ENCODE peak calls at places on chromosomes 16 and 17, in four cellular contexts. M is lower lobe of right lung, Z is breast epithelium, K is cardiac fibroblast. S is an unnamed sample.
A peak's percentile ranks its signal among the peaks of the same experiment; 100 is the strongest.

GRCh38 chr17:81865733-81866439 is 5.3 kb downstream of the ARHGDIA start:
- DNase-seq in Z (no peak), M (no peak), K (peak; percentile 46), S (no peak)

GRCh38 chr17:17435323-17435722 is 41.5 kb upstream of the MED9 start:
- DNase-seq in Z (no peak), K (peak; percentile 84), M (peak; percentile 14), S (no peak)

GRCh38 chr17:33955461-33955860 is 299.6 kb upstream of the CCL2 start:
- DNase-seq in M (no peak), K (no peak), Z (no peak), S (no peak)

GRCh38 chr16:88500255-88500661 is 47.2 kb downstream of the ZFPM1 start:
- DNase-seq in M (no peak), Z (no peak), K (no peak), S (no peak)

GRCh38 chr17:48055531-48056245 is 7.5 kb downstream of the NFE2L1 start:
- DNase-seq in K (peak; percentile 92), Z (no peak), M (no peak), S (peak; percentile 75)

GRCh38 chr17:75525806-75526554 is 483 bp downstream of the LLGL2 start:
- DNase-seq in Z (no peak), M (no peak), K (no peak), S (no peak)

GRCh38 chr16:79211581-79211980 is 389.0 kb downstream of the MAF start:
- DNase-seq in M (no peak), K (no peak), Z (no peak), S (no peak)

GRCh38 chr17:35898283-35899070 is 18.3 kb upstream of the CCL5 start:
- DNase-seq in K (no peak), Z (no peak), M (peak; percentile 55), S (no peak)

GRCh38 chr16:77236063-77236511 is 36.9 kb downstream of the SYCE1L start:
- DNase-seq in K (peak; percentile 85), M (peak; percentile 88), Z (peak; percentile 90), S (peak; percentile 81)

GRCh38 chr17:15444805-15445204 is 22.6 kb downstream of the CDRT4 start:
- DNase-seq in K (no peak), Z (no peak), M (no peak), S (no peak)

GRCh38 chr16:49602201-49603041 is 228.8 kb downstream of the C16orf78 start:
- DNase-seq in K (no peak), Z (no peak), M (no peak), S (no peak)

GRCh38 chr17:34635876-34636275 is 56.5 kb downstream of the TMEM132E start:
- DNase-seq in M (peak; percentile 35), K (no peak), Z (no peak), S (no peak)

GRCh38 chr16:62625291-62625690 is 589.1 kb upstream of the CDH8 start:
- DNase-seq in Z (no peak), K (no peak), M (no peak), S (no peak)

GRCh38 chr16:25613931-25614330 is 77.8 kb upstream of the HS3ST4 start:
- DNase-seq in M (no peak), Z (no peak), K (no peak), S (no peak)

GRCh38 chr17:56806949-56807348 is 26.8 kb downstream of the C17orf67 start:
- DNase-seq in Z (no peak), M (no peak), K (no peak), S (no peak)

GRCh38 chr17:63170795-63171194 is 204.8 kb downstream of the TANC2 start:
- DNase-seq in K (no peak), Z (no peak), M (no peak), S (no peak)

GRCh38 chr16:57283214-57283955 is 1.1 kb downstream of the PLLP start:
- DNase-seq in K (no peak), M (peak; percentile 62), Z (no peak), S (no peak)

GRCh38 chr16:14148569-14148968 is 77.5 kb downstream of the MRTFB start:
- DNase-seq in M (no peak), K (peak; percentile 73), Z (no peak), S (no peak)

GRCh38 chr16:56212144-56212543 is 20.9 kb downstream of the GNAO1 start:
- DNase-seq in K (no peak), M (no peak), Z (no peak), S (no peak)

GRCh38 chr16:80437707-80438106 is 103.1 kb upstream of the DYNLRB2 start:
- DNase-seq in Z (no peak), K (no peak), M (no peak), S (no peak)

GRCh38 chr17:17325228-17325627 is 22.1 kb downstream of the NT5M start:
- DNase-seq in Z (peak; percentile 42), M (peak; percentile 34), K (no peak), S (no peak)

GRCh38 chr17:16486373-16487250 is 5.4 kb downstream of the LRRC75A start:
- DNase-seq in Z (peak; percentile 97), K (peak; percentile 60), M (peak; percentile 89), S (no peak)

GRCh38 chr17:17124341-17124740 is 81.8 kb downstream of the PLD6 start:
- DNase-seq in Z (no peak), K (no peak), M (no peak), S (no peak)

GRCh38 chr17:41863074-41863843 is 2.0 kb downstream of the KLHL11 start:
- DNase-seq in M (no peak), K (no peak), Z (no peak), S (no peak)

GRCh38 chr17:3894927-3895343 is 2.1 kb upstream of the CAMKK1 start:
- DNase-seq in Z (peak; percentile 62), K (peak; percentile 41), M (peak; percentile 70), S (no peak)

GRCh38 chr16:23757937-23758619 is 3.3 kb downstream of the CHP2 start:
- DNase-seq in Z (no peak), M (no peak), K (no peak), S (no peak)

GRCh38 chr16:16025214-16025968 is 76.0 kb downstream of the ABCC1 start:
- DNase-seq in M (no peak), K (peak; percentile 93), Z (peak; percentile 58), S (peak; percentile 77)

GRCh38 chr17:74362811-74363498 is 1.3 kb upstream of the BTBD17 start:
- DNase-seq in M (no peak), K (no peak), Z (no peak), S (no peak)

GRCh38 chr17:64085650-64086005 is 44.3 kb downstream of the ERN1 start:
- DNase-seq in M (no peak), K (no peak), Z (no peak), S (no peak)

GRCh38 chr16:4944333-4945281 is 7.7 kb upstream of the PPL start:
- DNase-seq in K (peak; percentile 98), Z (peak; percentile 96), M (peak; percentile 91), S (no peak)

GRCh38 chr17:12853921-12854320 is 64.6 kb downstream of the ARHGAP44 start:
- DNase-seq in M (no peak), K (no peak), Z (no peak), S (no peak)

GRCh38 chr16:14475370-14476139 is 154.5 kb downstream of the PARN start:
- DNase-seq in K (peak; percentile 24), Z (no peak), M (no peak), S (no peak)

GRCh38 chr16:9099131-9099625 is 7.7 kb downstream of the HAPSTR1 start:
- DNase-seq in Z (no peak), M (peak; percentile 71), K (peak; percentile 83), S (peak; percentile 27)

DNA sequence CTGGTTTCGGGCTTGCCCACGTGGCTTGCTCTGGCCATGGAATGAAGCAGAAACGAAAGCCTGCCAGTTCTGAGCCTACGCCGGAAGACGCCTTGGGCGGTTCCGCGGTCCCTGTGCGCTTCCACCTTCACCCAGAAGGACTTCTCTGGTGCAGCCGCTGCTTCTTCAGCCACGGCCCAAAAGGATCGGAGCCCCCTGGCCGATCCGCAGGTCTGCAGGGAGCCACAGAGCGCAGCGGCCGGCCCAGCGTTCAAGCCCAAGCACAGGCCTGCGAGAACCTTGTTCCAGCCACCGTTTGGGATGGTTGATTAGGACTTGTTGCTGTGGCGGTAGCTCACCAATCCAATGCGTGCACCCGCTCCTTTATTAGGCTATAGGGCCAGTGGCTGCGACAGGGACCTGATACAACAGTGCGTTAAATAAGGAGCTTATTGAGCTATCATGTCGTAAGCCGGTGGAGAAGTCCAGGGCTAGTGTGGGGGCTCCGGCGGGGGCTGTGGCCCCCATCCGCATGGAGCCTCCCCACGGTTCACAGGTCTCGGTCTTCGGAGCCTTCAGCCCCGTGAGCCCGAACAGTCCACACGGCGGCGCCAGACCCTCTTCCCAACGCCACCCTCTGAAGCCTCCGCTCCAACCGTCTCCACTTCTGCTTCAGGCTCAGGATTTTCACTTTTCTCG is 10.2 kb upstream of the MPP2 start:
- DNase-seq in M (peak; percentile 65), Z (no peak), K (peak; percentile 44), S (peak; percentile 51)
- TF ChIP-seq CTCF in M (peak; percentile 52), Z (no peak), K (peak; percentile 71), S (peak; percentile 26)

GRCh38 chr16:87420401-87421368 is 28.5 kb downstream of the MAP1LC3B start:
- DNase-seq in M (no peak), K (no peak), Z (no peak), S (no peak)
- TF ChIP-seq CTCF in M (no peak), K (peak; percentile 17), Z (no peak), S (no peak)

GRCh38 chr17:59607817-59608403 is 11.8 kb upstream of the CLTC start:
- DNase-seq in Z (no peak), K (peak; percentile 35), M (no peak), S (no peak)
- TF ChIP-seq CTCF in Z (no peak), K (peak; percentile 15), M (peak; percentile 30), S (no peak)

GRCh38 chr17:80510132-80510531 is 33.7 kb upstream of the NPTX1 start:
- DNase-seq in K (no peak), Z (no peak), M (no peak), S (no peak)

GRCh38 chr17:80513201-80513600 is 31.4 kb upstream of the RPTOR start:
- DNase-seq in K (no peak), M (no peak), Z (no peak), S (no peak)

GRCh38 chr17:80510772-80511171 is 33.9 kb upstream of the RPTOR start:
- DNase-seq in Z (no peak), M (no peak), K (no peak), S (no peak)

GRCh38 chr17:80512233-80512632 is 32.4 kb upstream of the RPTOR start:
- DNase-seq in K (peak; percentile 81), M (no peak), Z (no peak), S (no peak)

GRCh38 chr17:80511222-80512180 is 33.1 kb upstream of the RPTOR start:
- DNase-seq in M (no peak), Z (no peak), K (no peak), S (no peak)
- TF ChIP-seq CTCF in M (no peak), Z (no peak), K (peak; percentile 12), S (no peak)

DNA sequence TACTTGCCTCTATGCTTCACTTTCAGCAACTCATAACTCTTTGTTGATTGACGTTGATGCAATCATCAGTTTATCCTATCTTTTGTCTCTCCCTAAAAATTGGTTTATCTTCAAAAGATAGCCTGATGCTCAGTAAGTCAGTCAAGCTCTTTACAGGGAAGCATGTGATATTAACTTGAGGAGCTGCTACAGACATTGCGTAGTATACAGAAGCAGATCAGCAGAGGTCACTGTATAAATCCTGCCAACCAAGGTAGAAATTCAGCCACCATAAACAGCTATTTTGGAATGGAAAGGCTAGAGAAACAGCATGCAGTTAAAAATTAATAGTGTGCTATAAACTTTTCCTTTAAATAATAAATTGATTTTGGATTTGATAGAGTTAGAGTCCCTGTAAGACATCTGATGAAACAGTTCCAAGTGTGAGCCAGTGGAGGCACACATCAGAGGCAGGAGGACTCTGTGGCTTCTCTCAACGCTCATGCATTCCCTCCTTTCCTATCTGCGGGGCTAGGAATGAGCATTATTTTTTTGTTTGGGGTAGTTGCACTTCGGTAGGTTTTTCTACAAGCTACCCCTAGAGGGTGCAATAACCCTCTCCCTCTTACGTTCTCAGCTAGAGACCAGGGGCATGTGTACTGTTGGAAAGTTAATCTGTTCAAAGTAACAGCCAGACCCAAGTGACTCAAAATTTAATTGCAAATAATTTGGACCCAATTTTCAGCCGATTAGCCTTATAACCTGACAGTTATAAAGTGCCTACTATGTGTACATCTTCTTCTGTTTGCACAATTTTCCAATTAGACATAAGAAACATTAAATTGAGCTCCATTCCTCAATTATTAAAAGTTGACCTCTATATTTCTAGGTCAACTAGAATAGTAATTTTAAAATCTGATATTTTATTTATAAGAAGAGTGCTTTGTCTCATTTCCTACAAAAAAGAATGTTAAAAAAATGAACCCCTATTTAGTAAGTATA is 647.7 kb upstream of the SOX9 start:
- DNase-seq in M (no peak), K (peak; percentile 68), Z (no peak), S (peak; percentile 32)
- TF ChIP-seq CTCF in M (peak; percentile 48), K (peak; percentile 76), Z (no peak), S (peak; percentile 17)